ENCODE peak calls at places on chromosomes 16 and 17, in nine cellular contexts. E is PC-9, P is left ventricle myocardium inferior, J is ovary, V is sigmoid colon, X is Peyer's patch, A is A549, C is cardiac muscle cell, M is tibial nerve. T is an unnamed sample.

GRCh38 chr17:63163158-63163520 is 197.1 kb downstream of the TANC2 start:
- DNase-seq in E (no peak), P (no peak), J (no peak), V (no peak), X (no peak), A (no peak), C (no peak), M (no peak), T (no peak)

GRCh38 chr17:79931517-79932309 is 92.5 kb upstream of the CBX4 start:
- DNase-seq in E (no peak), P (no peak), J (no peak), V (no peak), X (no peak), A (no peak), C (no peak), M (no peak), T (no peak)

GRCh38 chr17:81054881-81055370 is 20.0 kb downstream of the BAIAP2 start:
- DNase-seq in E (no peak), P (no peak), J (no peak), V (no peak), X (no peak), A (no peak), C (no peak), M (no peak), T (no peak)

GRCh38 chr17:64006361-64007088 is 8.4 kb downstream of the PRR29 start:
- DNase-seq in E (no peak), P (peak; percentile 75), J (no peak), V (peak; percentile 66), X (no peak), A (no peak), C (no peak), M (no peak), T (peak; percentile 64)

GRCh38 chr17:27625856-27626255 is 5.1 kb upstream of the LGALS9 start:
- DNase-seq in E (no peak), P (no peak), J (no peak), V (no peak), X (no peak), A (no peak), C (no peak), M (no peak), T (no peak)

GRCh38 chr16:58462997-58463891 is 36.7 kb upstream of the NDRG4 start:
- DNase-seq in E (no peak), P (peak; percentile 59), J (no peak), V (no peak), X (no peak), A (no peak), C (peak; percentile 65), M (no peak), T (no peak)

GRCh38 chr16:82728901-82729300 is 102.1 kb downstream of the CDH13 start:
- DNase-seq in E (no peak), P (no peak), J (no peak), V (no peak), X (no peak), A (no peak), C (no peak), M (no peak), T (no peak)

GRCh38 chr17:76473541-76473985 is 6.2 kb downstream of the AANAT start:
- DNase-seq in E (no peak), P (no peak), J (no peak), V (no peak), X (no peak), A (no peak), C (peak; percentile 48), M (no peak), T (peak; percentile 70)

GRCh38 chr17:45019177-45019711 is 32.2 kb downstream of the DCAKD start:
- DNase-seq in E (no peak), P (peak; percentile 60), J (peak; percentile 51), V (peak; percentile 73), X (no peak), A (peak; percentile 71), C (peak; percentile 84), M (peak; percentile 9), T (no peak)

GRCh38 chr16:58026139-58026704 is 668 bp downstream of the MMP15 start:
- DNase-seq in E (no peak), P (peak; percentile 66), J (peak; percentile 55), V (peak; percentile 78), X (no peak), A (peak; percentile 56), C (no peak), M (no peak), T (no peak)

GRCh38 chr17:49260011-49260921 is 29.7 kb upstream of the PHOSPHO1 start:
- DNase-seq in E (peak; percentile 62), P (peak; percentile 68), J (peak; percentile 19), V (peak; percentile 73), X (peak; percentile 42), A (peak; percentile 85), C (peak; percentile 65), M (peak; percentile 24), T (peak; percentile 79)

GRCh38 chr16:89426736-89427525 is 63.4 kb downstream of the ANKRD11 start:
- DNase-seq in E (no peak), P (no peak), J (no peak), V (no peak), X (no peak), A (no peak), C (no peak), M (no peak), T (no peak)

GRCh38 chr16:60107467-60107866 is 1373.4 kb upstream of the GOT2 start:
- DNase-seq in E (no peak), P (no peak), J (no peak), V (no peak), X (no peak), A (no peak), C (no peak), M (no peak), T (no peak)

GRCh38 chr16:46854846-46855245 is 23.9 kb upstream of the C16orf87 start:
- DNase-seq in E (no peak), P (no peak), J (no peak), V (no peak), X (no peak), A (no peak), C (no peak), M (no peak), T (no peak)

GRCh38 chr17:67053438-67054000 is 9.2 kb downstream of the CACNG1 start:
- DNase-seq in E (no peak), P (no peak), J (no peak), V (no peak), X (no peak), A (no peak), C (no peak), M (no peak), T (peak; percentile 57)

GRCh38 chr17:58252141-58252540 is 13.8 kb downstream of the LPO start:
- DNase-seq in E (no peak), P (no peak), J (no peak), V (no peak), X (no peak), A (no peak), C (no peak), M (no peak), T (peak; percentile 56)

GRCh38 chr17:46030752-46031151 is 31.7 kb downstream of the STH start:
- DNase-seq in E (peak; percentile 29), P (no peak), J (no peak), V (no peak), X (no peak), A (no peak), C (no peak), M (no peak), T (no peak)

GRCh38 chr17:27579304-27579703 is 51.7 kb upstream of the LGALS9 start:
- DNase-seq in E (no peak), P (no peak), J (no peak), V (no peak), X (no peak), A (no peak), C (no peak), M (no peak), T (no peak)

GRCh38 chr17:42289863-42290165 is 1.5 kb downstream of the STAT5A start:
- DNase-seq in E (no peak), P (no peak), J (peak; percentile 30), V (peak; percentile 62), X (peak; percentile 40), A (no peak), C (no peak), M (no peak), T (no peak)

GRCh38 chr17:65219124-65219523 is 82.0 kb downstream of the RGS9 start:
- DNase-seq in E (no peak), P (no peak), J (no peak), V (no peak), X (no peak), A (no peak), C (no peak), M (no peak), T (no peak)
- TF ChIP-seq CTCF in E (no peak), P (peak; percentile 17), J (no peak), V (no peak), X (peak; percentile 9), A (peak; percentile 20), C (peak; percentile 29), M (no peak), T (no peak)

DNA sequence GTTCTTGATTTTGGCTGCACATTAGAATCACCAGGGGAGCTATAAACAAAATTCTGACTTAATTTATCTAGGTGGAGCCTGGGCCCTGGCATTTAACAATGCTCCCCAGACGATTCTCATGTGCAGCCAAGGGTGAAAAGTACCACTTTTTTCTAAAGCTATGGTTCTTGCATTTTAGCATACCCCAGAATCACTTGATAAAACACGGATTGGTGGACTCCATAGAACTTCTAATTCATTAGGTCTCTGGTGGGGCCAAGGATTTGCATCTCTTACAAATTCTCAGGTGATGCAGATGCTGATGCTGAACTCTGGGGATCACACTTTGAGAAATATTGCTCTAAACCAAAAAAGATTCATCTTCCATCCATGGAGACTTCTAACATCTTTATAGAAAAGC is 74.5 kb downstream of the RPGRIP1L start:
- DNase-seq in E (no peak), P (no peak), J (no peak), V (no peak), X (no peak), A (no peak), C (no peak), M (no peak), T (no peak)
- H3K4me3 ChIP-seq in E (no peak overlapping the region), P (no peak overlapping the region), J (no peak overlapping the region), V (no peak overlapping the region), X (no peak overlapping the region), A (no peak overlapping the region), C (no peak overlapping the region), M (no peak overlapping the region), T (no peak overlapping the region)

GRCh38 chr16:200388-200787 is 20.1 kb downstream of the HBQ1 start:
- DNase-seq in E (no peak), P (no peak), J (no peak), V (no peak), X (no peak), A (no peak), C (no peak), M (no peak), T (no peak)

GRCh38 chr16:203246-203645 is 23.0 kb downstream of the HBQ1 start:
- DNase-seq in E (no peak), P (no peak), J (no peak), V (no peak), X (no peak), A (no peak), C (no peak), M (no peak), T (no peak)
- H3K27ac ChIP-seq in E (no peak overlapping the region), P (no peak overlapping the region), J (no peak overlapping the region), V (no peak overlapping the region), X (no peak overlapping the region), A (no peak overlapping the region), C (no peak overlapping the region), M (no peak overlapping the region), T (no peak overlapping the region)

DNA sequence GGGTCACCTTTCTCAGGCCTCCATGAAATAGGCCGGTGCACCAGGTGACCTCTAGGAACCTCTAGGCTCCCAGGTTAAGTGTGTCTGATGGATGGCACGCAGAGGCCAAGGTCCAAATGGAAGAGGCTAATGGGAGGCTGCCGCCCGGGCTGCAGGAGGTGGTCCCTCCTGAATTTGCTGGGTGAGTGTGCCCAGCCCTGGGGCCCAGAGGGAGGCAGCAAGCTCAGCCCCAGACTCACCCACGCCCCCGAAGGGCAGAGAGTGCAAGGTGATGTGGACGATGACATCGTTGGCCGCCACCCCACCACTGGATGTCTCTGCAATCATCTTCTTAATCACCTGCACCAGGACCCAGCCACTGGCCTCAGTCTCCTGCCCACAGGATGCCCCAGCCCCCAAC is 9.3 kb downstream of the ALDH3A1 start:
- DNase-seq in E (no peak), P (no peak), J (no peak), V (no peak), X (no peak), A (no peak), C (no peak), M (no peak), T (no peak)
- TF ChIP-seq CTCF in E (no peak), P (no peak), J (no peak), V (no peak), X (no peak), A (no peak), C (no peak), M (no peak), T (no peak)

T was measured in coronary artery.